ENCODE peak calls at places on chromosomes 5 and 9, in five cellular contexts. V is stimulated activated CD8-positive, alpha-beta memory T cell treated with anti-CD3 and anti-CD28 coated beads, Interleukin-12 subunit alpha, Interleukin-12 subunit beta, amount 100 ng/mL, for 4 hours; O is nephron progenitor cell; F is type B pancreatic cell; A is cardiac fibroblast. L is an unnamed sample.
A peak's percentile ranks its signal among the peaks of the same experiment; 100 is the strongest.

GRCh38 chr5:120173125-120173524 is 291.0 kb upstream of the PRR16 start:
- DNase-seq in A (no peak), F (no peak), O (no peak), V (no peak), L (no peak)

GRCh38 chr5:155189981-155190380 is 176.4 kb downstream of the KIF4B start:
- DNase-seq in F (no peak), A (no peak), V (no peak), O (no peak), L (no peak)

GRCh38 chr9:99181621-99182020 is 40.1 kb downstream of the ALG2 start:
- DNase-seq in O (no peak), V (no peak), A (peak; percentile 5), F (no peak), L (no peak)

GRCh38 chr9:128892223-128892892 is 10.4 kb downstream of the LRRC8A start:
- DNase-seq in A (peak; percentile 97), O (no peak), F (no peak), V (peak; percentile 23), L (no peak)

GRCh38 chr9:6460189-6460768 is 47.3 kb downstream of the UHRF2 start:
- DNase-seq in O (no peak), A (no peak), F (no peak), V (no peak), L (peak; percentile 4)

GRCh38 chr9:81999806-82000205 is 11.2 kb downstream of the SPATA31D1 start:
- DNase-seq in A (no peak), V (no peak), O (no peak), F (no peak), L (no peak)

GRCh38 chr5:115685966-115686691 is 60.3 kb upstream of the TMED7 start:
- DNase-seq in A (peak; percentile 17), F (no peak), V (no peak), O (no peak), L (no peak)

GRCh38 chr5:59768204-59769040 is 125.1 kb downstream of the PDE4D start:
- DNase-seq in O (peak; percentile 54), V (peak; percentile 0), A (peak; percentile 75), F (peak; percentile 76), L (no peak)

GRCh38 chr5:14581333-14581890 is at the start of gene OTULINL:
- DNase-seq in F (peak; percentile 91), O (peak; percentile 96), A (peak; percentile 79), V (peak; percentile 81), L (peak; percentile 86)

GRCh38 chr5:145375521-145375920 is 459.6 kb downstream of the PRELID2 start:
- DNase-seq in O (no peak), V (no peak), A (no peak), F (no peak), L (no peak)

GRCh38 chr5:153352685-153353219 is 137.7 kb upstream of the GRIA1 start:
- DNase-seq in A (no peak), F (no peak), O (no peak), V (no peak), L (no peak)

GRCh38 chr9:19223724-19224123 is 6.8 kb upstream of the DENND4C start:
- DNase-seq in O (no peak), A (no peak), V (no peak), F (no peak), L (no peak)

GRCh38 chr9:90773593-90773992 is 28.0 kb upstream of the SYK start:
- DNase-seq in A (peak; percentile 2), F (no peak), O (no peak), V (no peak), L (no peak)

GRCh38 chr5:58786035-58786434 is 203.2 kb downstream of the RAB3C start:
- DNase-seq in V (no peak), F (no peak), O (no peak), A (no peak), L (no peak)

GRCh38 chr5:43101491-43101890 is 19.2 kb upstream of the ZNF131 start:
- DNase-seq in A (peak; percentile 19), O (no peak), F (peak; percentile 11), V (no peak), L (no peak)

GRCh38 chr5:103373576-103374472 is 115.3 kb downstream of the MACIR start:
- DNase-seq in V (no peak), F (no peak), O (no peak), A (no peak), L (no peak)

GRCh38 chr5:32223972-32224608 is 50.0 kb upstream of the GOLPH3 start:
- DNase-seq in V (no peak), F (no peak), A (peak; percentile 68), O (no peak), L (no peak)

GRCh38 chr5:68047035-68047434 is 168.5 kb upstream of the PIK3R1 start:
- DNase-seq in V (no peak), F (no peak), A (peak; percentile 47), O (no peak), L (no peak)

GRCh38 chr5:51652980-51653379 is 269.7 kb downstream of the ISL1 start:
- DNase-seq in A (no peak), O (no peak), V (no peak), F (no peak), L (no peak)

GRCh38 chr9:89312154-89312616 is 1.2 kb downstream of the CKS2 start:
- DNase-seq in A (peak; percentile 35), V (no peak), O (no peak), F (no peak), L (no peak)

GRCh38 chr9:5622019-5622418 is 6.9 kb upstream of the RIC1 start:
- DNase-seq in A (peak; percentile 80), O (no peak), V (no peak), F (no peak), L (no peak)

GRCh38 chr9:127852829-127853228 is 1.6 kb downstream of the ENG start:
- DNase-seq in A (no peak), V (no peak), F (no peak), O (no peak), L (no peak)

GRCh38 chr9:126472931-126473330 is 140.8 kb upstream of the LMX1B start:
- DNase-seq in V (no peak), O (no peak), A (no peak), F (no peak), L (no peak)

L was measured in GM19239.